ENCODE peak calls at places on chromosomes 6 and 20, in four cellular contexts. One of them, this sample, is unnamed.

GRCh38 chr6:40950986-40951730 is 87.9 kb downstream of the UNC5CL start:
- DNase-seq in tibial nerve: no peak
- DNase-seq in transverse colon: no peak
- DNase-seq in A549: no peak
- DNase-seq in this sample: no peak

GRCh38 chr6:34237722-34238506 is 1.2 kb downstream of the HMGA1 start:
- DNase-seq in tibial nerve: no peak
- DNase-seq in transverse colon: peak; percentile 68
- DNase-seq in A549: peak; percentile 62
- DNase-seq in this sample: peak; percentile 68

GRCh38 chr6:37222125-37222967 is 35.2 kb upstream of the TBC1D22B start:
- DNase-seq in transverse colon: peak; percentile 81
- DNase-seq in A549: peak; percentile 91
- DNase-seq in tibial nerve: no peak
- DNase-seq in this sample: peak; percentile 81

GRCh38 chr6:138031417-138031816 is 75.8 kb downstream of the PERP start:
- DNase-seq in transverse colon: no peak
- DNase-seq in A549: no peak
- DNase-seq in tibial nerve: no peak
- DNase-seq in this sample: no peak

GRCh38 chr6:125986956-125987617 is 747 bp downstream of the TRMT11 start:
- DNase-seq in tibial nerve: no peak
- DNase-seq in transverse colon: no peak
- DNase-seq in A549: peak; percentile 37
- DNase-seq in this sample: no peak

GRCh38 chr6:150184850-150185480 is 42.1 kb downstream of the PPP1R14C start:
- DNase-seq in transverse colon: no peak
- DNase-seq in A549: no peak
- DNase-seq in tibial nerve: no peak
- DNase-seq in this sample: no peak

GRCh38 chr6:136403166-136403980 is 113.7 kb upstream of the BCLAF1 start:
- DNase-seq in transverse colon: no peak
- DNase-seq in tibial nerve: no peak
- DNase-seq in A549: peak; percentile 99
- DNase-seq in this sample: no peak

GRCh38 chr20:48026981-48027592 is 241.8 kb upstream of the SULF2 start:
- DNase-seq in A549: no peak
- DNase-seq in tibial nerve: no peak
- DNase-seq in transverse colon: no peak
- DNase-seq in this sample: no peak

GRCh38 chr6:136598048-136598447 is 47.8 kb upstream of the MAP7 start:
- DNase-seq in tibial nerve: no peak
- DNase-seq in transverse colon: no peak
- DNase-seq in A549: no peak
- DNase-seq in this sample: no peak

GRCh38 chr20:18719426-18719825 is 94.2 kb upstream of the SCP2D1 start:
- DNase-seq in transverse colon: no peak
- DNase-seq in A549: no peak
- DNase-seq in tibial nerve: no peak
- DNase-seq in this sample: no peak

GRCh38 chr6:38955876-38956275 is 92.7 kb upstream of the GLP1R start:
- DNase-seq in transverse colon: no peak
- DNase-seq in A549: no peak
- DNase-seq in tibial nerve: no peak
- DNase-seq in this sample: no peak

GRCh38 chr6:114055319-114055718 is 84.4 kb upstream of the HDAC2 start:
- DNase-seq in tibial nerve: no peak
- DNase-seq in A549: no peak
- DNase-seq in transverse colon: no peak
- DNase-seq in this sample: no peak

GRCh38 chr6:40894962-40895799 is 143.8 kb downstream of the UNC5CL start:
- DNase-seq in A549: peak; percentile 76
- DNase-seq in transverse colon: peak; percentile 42
- DNase-seq in tibial nerve: no peak
- DNase-seq in this sample: peak; percentile 69

GRCh38 chr6:106629859-106630163 is 433 bp downstream of the QRSL1 start:
- DNase-seq in tibial nerve: no peak
- DNase-seq in A549: no peak
- DNase-seq in transverse colon: no peak
- DNase-seq in this sample: no peak

GRCh38 chr6:169185011-169185521 is 68.6 kb downstream of the THBS2 start:
- DNase-seq in tibial nerve: no peak
- DNase-seq in transverse colon: no peak
- DNase-seq in A549: no peak
- DNase-seq in this sample: no peak

GRCh38 chr6:93677297-93677965 is 258.1 kb upstream of the EPHA7 start:
- DNase-seq in A549: no peak
- DNase-seq in tibial nerve: no peak
- DNase-seq in transverse colon: no peak
- DNase-seq in this sample: no peak

GRCh38 chr6:168217880-168218537 is 101.6 kb downstream of the DACT2 start:
- DNase-seq in A549: no peak
- DNase-seq in tibial nerve: no peak
- DNase-seq in transverse colon: no peak
- DNase-seq in this sample: no peak

GRCh38 chr20:60062431-60063336 is 104.5 kb downstream of the CDH26 start:
- DNase-seq in A549: no peak
- DNase-seq in tibial nerve: no peak
- DNase-seq in transverse colon: no peak
- DNase-seq in this sample: peak; percentile 46

GRCh38 chr6:32153835-32154513 is at the start of gene PPT2:
- DNase-seq in A549: peak; percentile 85
- DNase-seq in transverse colon: peak; percentile 88
- DNase-seq in tibial nerve: peak; percentile 84
- DNase-seq in this sample: peak; percentile 98

GRCh38 chr20:14790771-14791517 is 453.5 kb upstream of the FLRT3 start:
- DNase-seq in A549: no peak
- DNase-seq in tibial nerve: no peak
- DNase-seq in transverse colon: no peak
- DNase-seq in this sample: no peak

GRCh38 chr20:6008254-6008653 is 45.6 kb downstream of the LRRN4 start:
- DNase-seq in transverse colon: peak; percentile 27
- DNase-seq in A549: peak; percentile 78
- DNase-seq in tibial nerve: peak; percentile 28
- DNase-seq in this sample: peak; percentile 82

GRCh38 chr6:165950316-165950715 is 217.3 kb downstream of the TBXT start:
- DNase-seq in A549: no peak
- DNase-seq in transverse colon: no peak
- DNase-seq in tibial nerve: no peak
- DNase-seq in this sample: no peak

GRCh38 chr6:118770835-118771234 is 119.4 kb upstream of the CEP85L start:
- DNase-seq in A549: no peak
- DNase-seq in tibial nerve: no peak
- DNase-seq in transverse colon: no peak
- DNase-seq in this sample: no peak

GRCh38 chr20:53736757-53737403 is 143.2 kb upstream of the ZNF217 start:
- DNase-seq in transverse colon: no peak
- DNase-seq in A549: no peak
- DNase-seq in tibial nerve: no peak
- DNase-seq in this sample: no peak

GRCh38 chr20:53739799-53740785 is 146.5 kb upstream of the ZNF217 start:
- DNase-seq in transverse colon: no peak
- DNase-seq in A549: no peak
- DNase-seq in tibial nerve: no peak
- DNase-seq in this sample: no peak

GRCh38 chr20:53737404-53738038 is 143.9 kb upstream of the ZNF217 start:
- DNase-seq in transverse colon: no peak
- DNase-seq in A549: no peak
- DNase-seq in tibial nerve: no peak
- DNase-seq in this sample: no peak

GRCh38 chr20:53738945-53739798 is 145.5 kb upstream of the ZNF217 start:
- DNase-seq in transverse colon: no peak
- DNase-seq in tibial nerve: no peak
- DNase-seq in A549: peak; percentile 35
- DNase-seq in this sample: no peak

DNA sequence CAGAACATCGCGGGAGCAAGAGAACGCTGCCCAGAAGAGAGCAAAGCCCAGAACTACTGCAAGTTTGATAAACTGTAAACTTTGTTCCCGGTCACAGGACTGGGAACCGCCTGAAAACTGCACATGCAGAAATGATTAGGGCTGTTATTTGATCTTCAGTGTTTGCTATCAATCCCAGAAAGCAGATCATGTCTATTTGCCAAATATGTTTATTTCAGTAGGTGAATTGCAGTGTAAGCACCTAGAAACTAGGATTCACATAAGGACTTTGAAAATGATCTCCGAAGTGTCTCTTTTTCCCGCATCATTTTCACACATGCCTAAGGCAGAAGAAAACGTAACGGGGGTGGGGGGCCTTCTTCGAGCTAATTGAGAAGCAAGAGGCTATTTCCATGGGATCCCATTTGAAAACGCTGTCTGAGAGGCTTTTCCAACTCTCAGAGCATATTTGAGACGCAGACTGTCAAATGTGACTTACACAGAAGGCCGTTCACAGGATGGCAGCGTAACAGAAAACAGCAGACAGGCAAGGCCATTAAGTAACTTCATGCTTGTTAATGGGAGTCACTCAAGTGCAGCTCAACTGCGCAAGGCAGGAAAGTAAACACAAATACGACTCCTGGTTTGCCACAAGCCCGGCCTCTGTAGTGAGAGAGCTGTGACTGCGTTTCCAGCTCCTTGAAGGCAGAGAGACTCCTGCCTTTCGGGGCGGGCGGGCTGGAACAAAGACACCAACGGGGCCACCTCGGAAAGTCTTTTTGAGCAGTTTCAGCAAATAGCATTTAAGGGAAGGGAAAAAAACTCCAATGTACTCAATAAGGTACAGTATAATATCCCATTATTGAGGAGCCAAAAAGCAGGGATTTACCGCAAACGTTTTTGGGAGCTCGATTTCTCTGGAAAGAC is 144.7 kb upstream of the ZNF217 start:
- DNase-seq in transverse colon: peak; percentile 47
- DNase-seq in A549: peak; percentile 95
- DNase-seq in tibial nerve: peak; percentile 41
- DNase-seq in this sample: no peak
- H3K4me3 ChIP-seq in transverse colon: no peak overlapping the region
- H3K4me3 ChIP-seq in A549: peak overlapping the region; percentile 27
- H3K4me3 ChIP-seq in tibial nerve: peak overlapping the region; percentile 1
- H3K4me3 ChIP-seq in this sample: no peak overlapping the region

DNA sequence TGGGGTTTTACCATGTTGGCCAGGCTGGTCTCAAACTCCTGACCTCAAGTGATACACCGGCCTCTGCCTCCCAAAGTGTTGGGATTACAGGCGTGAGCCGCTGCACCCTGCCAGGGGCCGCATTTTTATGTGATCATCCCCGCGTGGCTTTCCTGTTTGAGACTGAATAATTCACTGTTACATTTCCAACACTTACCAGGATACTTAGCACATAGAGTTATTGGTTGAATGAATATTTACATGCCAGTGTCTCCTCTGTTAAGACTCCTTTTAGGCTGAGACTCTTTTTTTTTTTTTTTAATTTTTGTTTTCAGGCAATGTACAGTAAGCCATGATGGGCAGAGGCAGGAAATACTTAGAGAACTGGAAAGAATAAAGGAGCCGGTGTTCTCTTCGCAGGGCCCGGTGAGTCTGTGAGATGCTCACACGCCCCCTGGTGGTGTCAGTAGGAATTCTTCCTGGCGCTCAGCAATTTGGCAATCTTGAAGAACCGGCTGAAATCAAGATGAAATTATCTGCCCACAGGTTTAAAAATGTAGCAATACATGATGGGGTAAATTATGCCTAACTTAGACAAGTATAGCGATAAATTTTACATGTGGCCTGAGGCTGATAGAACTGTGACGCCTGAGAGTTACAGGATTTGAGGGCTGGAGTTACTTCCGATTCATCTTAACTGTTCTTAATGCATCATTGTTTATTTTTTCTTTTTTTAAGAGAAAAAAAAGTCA is 7.6 kb upstream of the RNF114 start:
- DNase-seq in A549: peak; percentile 86
- DNase-seq in tibial nerve: peak; percentile 79
- DNase-seq in transverse colon: peak; percentile 88
- DNase-seq in this sample: peak; percentile 91
- TF ChIP-seq EP300 in A549: no peak
- TF ChIP-seq EP300 in tibial nerve: peak; percentile 31
- TF ChIP-seq EP300 in transverse colon: no peak
- TF ChIP-seq EP300 in this sample: no peak

DNA sequence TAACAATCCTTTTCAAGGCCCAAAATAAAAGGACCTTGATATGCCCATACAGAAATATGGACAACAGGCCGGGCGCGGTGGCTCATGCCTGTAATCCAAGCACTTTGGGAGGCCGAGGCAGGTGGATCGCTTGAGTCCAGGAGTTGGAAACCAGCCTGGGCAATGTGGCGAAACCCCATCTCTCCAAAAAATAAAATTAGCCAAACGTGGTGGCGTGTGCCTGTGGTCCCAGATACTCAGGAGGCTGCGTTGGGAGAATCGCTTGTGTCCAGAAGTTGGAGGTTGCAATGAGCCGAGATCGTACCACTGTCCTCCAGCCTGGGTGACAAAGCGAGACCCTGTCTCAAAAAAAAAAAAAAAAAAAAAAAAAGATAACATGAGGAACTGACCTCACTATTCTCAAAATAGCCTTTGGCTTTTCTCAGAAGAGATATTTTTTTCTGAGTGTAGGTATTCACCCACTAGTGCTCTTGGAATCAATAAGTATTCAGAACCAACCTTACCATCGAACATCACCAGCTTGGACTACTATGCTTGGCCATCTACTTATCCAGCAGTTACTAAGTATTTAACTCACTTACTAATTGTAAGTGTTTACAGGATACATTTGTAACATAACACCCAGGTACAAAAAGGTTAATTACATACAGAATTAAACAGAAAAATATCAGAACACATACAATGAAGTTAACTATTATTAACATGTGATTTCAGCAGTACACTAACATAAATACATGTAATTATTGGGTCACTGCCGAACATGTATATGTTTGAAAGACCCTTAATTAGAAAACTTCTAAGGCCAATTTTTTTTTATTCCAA is 99.2 kb downstream of the OR2B2 start:
- DNase-seq in A549: no peak
- DNase-seq in tibial nerve: no peak
- DNase-seq in transverse colon: no peak
- DNase-seq in this sample: no peak
- H3K4me3 ChIP-seq in A549: no peak overlapping the region
- H3K4me3 ChIP-seq in tibial nerve: no peak overlapping the region
- H3K4me3 ChIP-seq in transverse colon: no peak overlapping the region
- H3K4me3 ChIP-seq in this sample: no peak overlapping the region

GRCh38 chr6:26122005-26122388 is 34.8 kb downstream of the HFE start:
- DNase-seq in transverse colon: no peak
- DNase-seq in A549: peak; percentile 24
- DNase-seq in tibial nerve: no peak
- DNase-seq in this sample: no peak
- TF ChIP-seq EP300 in transverse colon: no peak
- TF ChIP-seq EP300 in A549: no peak
- TF ChIP-seq EP300 in tibial nerve: no peak
- TF ChIP-seq EP300 in this sample: no peak

This sample was measured in sigmoid colon.